ENCODE peak calls at places on chromosomes 1 and 21, in six cellular contexts. G is uterus, H is astrocyte of the spinal cord, C is mammary epithelial cell, Z is transverse colon, J is SK-N-SH. K is an unnamed sample.

GRCh38 chr1:234454910-234455309 is 24.1 kb downstream of the TARBP1 start:
- DNase-seq in G (no peak), H (no peak), C (no peak), Z (no peak), J (no peak), K (no peak)

GRCh38 chr1:10459185-10459584 is 9.4 kb downstream of the CORT start:
- DNase-seq in G (no peak), H (peak; percentile 80), C (peak; percentile 78), Z (no peak), J (no peak), K (no peak)

GRCh38 chr1:184684285-184685077 is 70.2 kb downstream of the EDEM3 start:
- DNase-seq in G (no peak), H (no peak), C (no peak), Z (peak; percentile 14), J (peak; percentile 28), K (no peak)

GRCh38 chr1:62962794-62963776 is 179.2 kb downstream of the ATG4C start:
- DNase-seq in G (no peak), H (peak; percentile 39), C (peak; percentile 8), Z (peak; percentile 26), J (peak; percentile 66), K (peak; percentile 29)

GRCh38 chr1:82162526-82163420 is 362.0 kb downstream of the ADGRL2 start:
- DNase-seq in G (no peak), H (peak; percentile 16), C (no peak), Z (no peak), J (no peak), K (no peak)

GRCh38 chr1:69671363-69672010 is 103.8 kb downstream of the LRRC7 start:
- DNase-seq in G (no peak), H (peak; percentile 8), C (peak; percentile 8), Z (no peak), J (no peak), K (no peak)

GRCh38 chr1:17233675-17234074 is 15.2 kb upstream of the PADI3 start:
- DNase-seq in G (peak; percentile 22), H (peak; percentile 96), C (peak; percentile 99), Z (peak; percentile 88), J (peak; percentile 50), K (no peak)

GRCh38 chr21:38384246-38384576 is 114.1 kb downstream of the ERG start:
- DNase-seq in G (no peak), H (no peak), C (no peak), Z (no peak), J (no peak), K (no peak)

GRCh38 chr1:94358630-94359599 is 59.3 kb upstream of the ABCD3 start:
- DNase-seq in G (no peak), H (no peak), C (no peak), Z (no peak), J (peak; percentile 15), K (no peak)

GRCh38 chr1:21901473-21901847 is 35.6 kb downstream of the HSPG2 start:
- DNase-seq in G (peak; percentile 58), H (no peak), C (no peak), Z (no peak), J (no peak), K (no peak)
- TF ChIP-seq CTCF in G (no peak), H (no peak), C (no peak), Z (no peak), J (no peak), K (no peak)

GRCh38 chr1:163820748-163821147 is 499.0 kb downstream of the NUF2 start:
- DNase-seq in G (no peak), H (no peak), C (no peak), Z (no peak), J (no peak), K (no peak)
- TF ChIP-seq CTCF in G (peak; percentile 19), H (no peak), C (peak; percentile 3), Z (no peak), J (peak; percentile 46), K (no peak)

GRCh38 chr1:206606867-206607266 is 5.4 kb downstream of the EIF2D start:
- DNase-seq in G (no peak), H (no peak), C (peak; percentile 44), Z (no peak), J (peak; percentile 46), K (no peak)
- TF ChIP-seq CTCF in G (no peak), H (peak; percentile 57), C (peak; percentile 67), Z (peak; percentile 25), J (peak; percentile 69), K (peak; percentile 64)

DNA sequence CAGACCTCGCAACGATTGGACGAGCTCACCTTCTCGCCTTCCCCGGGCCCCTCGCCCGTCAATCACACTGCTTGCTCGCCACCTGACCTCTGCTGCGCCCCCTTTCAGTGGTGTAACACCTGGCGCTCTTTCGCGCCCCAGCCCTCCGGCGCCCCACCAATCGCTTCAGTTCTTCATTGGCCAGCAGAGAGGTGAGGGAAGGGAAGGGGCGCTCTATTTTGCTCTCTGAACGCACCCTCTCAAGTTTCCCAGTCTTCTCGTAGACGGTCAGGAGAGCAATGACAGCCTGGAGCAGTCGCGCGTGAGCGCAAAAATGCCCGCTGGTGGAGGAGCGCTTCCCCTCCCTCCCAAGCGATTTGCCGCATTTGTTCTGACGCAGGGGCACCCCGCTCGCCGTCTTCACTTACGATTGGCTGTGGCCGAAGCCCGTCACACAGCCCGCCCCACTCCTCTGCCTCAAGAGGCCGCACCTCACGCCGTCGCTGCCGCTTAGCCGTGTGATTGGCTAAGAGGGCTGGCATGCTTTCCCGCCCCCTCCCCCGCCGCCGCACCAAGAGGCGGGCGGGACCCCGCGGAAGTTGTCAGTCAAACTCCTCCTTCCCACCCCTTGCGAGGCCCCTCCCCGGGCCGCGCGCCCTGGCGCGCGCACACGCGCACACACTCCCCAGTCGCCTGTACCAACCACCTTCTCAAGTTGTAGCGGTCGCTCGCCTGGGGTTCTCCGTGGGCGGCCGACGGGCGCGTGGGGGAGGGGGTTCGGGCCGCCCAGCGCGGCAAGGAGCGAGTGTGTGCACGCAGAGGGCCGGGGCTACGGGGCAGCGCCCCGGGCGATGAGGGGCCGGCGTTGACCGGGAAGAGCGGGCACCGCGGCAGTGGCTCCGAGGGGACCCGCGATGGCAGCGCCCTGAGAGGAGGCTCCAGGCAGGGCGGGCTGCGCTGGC is at the start of gene PPP2R5A:
- DNase-seq in G (peak; percentile 98), H (peak; percentile 100), C (peak; percentile 99), Z (peak; percentile 99), J (peak; percentile 98), K (peak; percentile 96)
- TF ChIP-seq CTCF in G (no peak), H (no peak), C (no peak), Z (peak; percentile 59), J (peak; percentile 46), K (peak; percentile 60)

DNA sequence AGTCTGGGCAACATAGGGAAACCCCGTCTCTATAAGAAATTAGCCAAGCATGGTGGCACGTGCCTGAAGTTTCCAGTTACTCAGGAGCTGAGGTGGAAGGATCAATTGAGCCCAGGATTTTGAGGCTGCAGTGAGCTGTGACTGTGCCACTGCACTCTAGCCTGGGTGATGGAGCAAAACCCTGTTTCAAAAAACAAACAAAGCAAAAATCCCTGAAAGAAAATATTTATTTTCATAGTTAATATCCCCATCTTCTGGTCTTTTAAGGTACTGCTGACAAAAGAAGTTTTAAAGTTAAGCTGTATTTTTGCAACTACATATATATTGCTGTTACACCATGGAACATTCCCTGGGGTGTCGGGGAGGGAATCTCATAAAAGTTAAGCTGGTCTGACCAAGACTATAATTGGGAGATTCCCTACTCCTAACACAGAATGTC is 26.0 kb downstream of the VAMP4 start:
- DNase-seq in G (no peak), H (no peak), C (peak; percentile 5), Z (no peak), J (no peak), K (no peak)
- TF ChIP-seq CTCF in G (peak; percentile 64), H (peak; percentile 44), C (peak; percentile 33), Z (peak; percentile 31), J (peak; percentile 70), K (peak; percentile 42)

DNA sequence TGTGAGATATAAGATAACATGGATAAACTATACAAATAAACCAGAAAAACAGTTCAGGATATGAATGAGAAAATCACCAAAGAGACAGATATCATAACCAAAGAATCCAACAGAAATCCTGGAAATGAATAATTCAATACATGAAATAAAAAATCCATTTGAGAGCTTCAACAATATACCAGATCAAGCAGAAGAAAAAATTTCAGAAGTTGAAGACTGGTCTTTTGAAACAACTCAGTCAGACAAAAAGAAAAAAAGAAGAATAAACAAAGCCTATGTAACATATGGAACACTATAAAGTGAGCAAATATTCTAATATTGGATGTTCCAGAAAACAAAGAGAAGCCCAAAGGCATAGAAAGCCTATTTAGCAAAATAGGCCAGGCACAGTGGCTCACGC is 5.2 kb upstream of the KRTAP12-2 start:
- DNase-seq in G (no peak), H (no peak), C (no peak), Z (no peak), J (no peak), K (no peak)
- TF ChIP-seq CTCF in G (no peak), H (no peak), C (no peak), Z (no peak), J (no peak), K (no peak)

GRCh38 chr1:164261691-164262240 is 297.2 kb upstream of the PBX1 start:
- DNase-seq in G (no peak), H (no peak), C (no peak), Z (peak; percentile 11), J (no peak), K (no peak)
- TF ChIP-seq CTCF in G (no peak), H (no peak), C (no peak), Z (no peak), J (no peak), K (no peak)

DNA sequence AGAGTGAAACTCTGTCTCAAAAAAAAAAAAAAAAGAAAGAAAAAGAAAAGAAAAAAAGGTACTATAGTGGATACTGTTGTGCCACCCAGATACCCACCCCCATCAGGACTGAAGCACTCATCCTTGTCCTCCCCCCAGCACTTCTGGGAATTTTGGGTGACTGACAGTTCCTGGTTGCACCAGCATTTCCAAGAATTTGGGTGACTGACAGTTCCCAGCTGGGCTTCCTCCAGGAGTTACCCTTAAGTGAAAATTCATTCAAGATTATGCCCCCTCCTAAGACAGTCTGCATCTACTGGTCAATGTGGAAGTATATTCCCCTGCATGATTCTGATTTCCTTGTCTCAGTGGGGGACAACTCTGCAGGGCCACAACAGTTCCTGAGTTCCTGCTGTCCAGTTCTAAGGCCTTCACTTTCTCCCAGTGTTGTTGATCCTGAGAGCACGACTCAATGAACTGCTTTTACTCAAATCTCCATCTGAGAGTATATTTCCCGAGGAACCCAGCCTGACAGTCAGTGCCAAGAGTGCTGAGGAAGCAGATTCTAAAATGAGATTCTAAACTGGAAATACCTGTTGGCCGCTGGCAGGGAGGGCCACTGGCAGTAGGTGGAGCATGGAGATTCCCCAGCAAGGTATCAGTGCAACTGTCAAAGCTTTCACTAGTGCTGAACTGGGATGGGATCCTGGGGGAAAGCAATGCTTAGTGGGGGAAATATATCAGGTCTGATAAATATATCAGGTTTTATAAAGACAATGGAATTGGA is 18.5 kb downstream of the RIIAD1 start:
- DNase-seq in G (no peak), H (no peak), C (peak; percentile 72), Z (peak; percentile 50), J (no peak), K (no peak)
- TF ChIP-seq CTCF in G (no peak), H (no peak), C (no peak), Z (no peak), J (no peak), K (no peak)

GRCh38 chr1:22731924-22732522 is 21.4 kb downstream of the EPHB2 start:
- DNase-seq in G (no peak), H (no peak), C (no peak), Z (no peak), J (no peak), K (no peak)
- TF ChIP-seq CTCF in G (no peak), H (peak; percentile 32), C (no peak), Z (peak; percentile 25), J (peak; percentile 11), K (peak; percentile 19)